ENCODE peak calls at places on chromosomes 4 and X, in six cellular contexts. One of them, this sample, is unnamed.

GRCh38 chrX:19174401-19175025 is 52.2 kb upstream of the ADGRG2 start:
- DNase-seq in ovary: no peak
- DNase-seq in activated T-helper 1 cell treated with Interleukin-2 at 50 U/mL for 16 hours: no peak
- DNase-seq in EH: peak
- DNase-seq in DMS79 treated with DMSO at 0.1 percent for 48 hours: no peak
- DNase-seq in fibroblast of pulmonary artery: peak
- DNase-seq in this sample: no peak

GRCh38 chrX:31499120-31499519 is 427.3 kb upstream of the FTHL17 start:
- DNase-seq in ovary: no peak
- DNase-seq in activated T-helper 1 cell treated with Interleukin-2 at 50 U/mL for 16 hours: no peak
- DNase-seq in EH: peak
- DNase-seq in DMS79 treated with DMSO at 0.1 percent for 48 hours: no peak
- DNase-seq in fibroblast of pulmonary artery: peak
- DNase-seq in this sample: no peak

GRCh38 chr4:17494258-17494657 is 17.6 kb downstream of the QDPR start:
- DNase-seq in ovary: no peak
- DNase-seq in activated T-helper 1 cell treated with Interleukin-2 at 50 U/mL for 16 hours: no peak
- DNase-seq in EH: peak
- DNase-seq in DMS79 treated with DMSO at 0.1 percent for 48 hours: no peak
- DNase-seq in fibroblast of pulmonary artery: peak
- DNase-seq in this sample: no peak

GRCh38 chrX:69503835-69504625 is at the start of gene NALF2:
- DNase-seq in ovary: peak
- DNase-seq in activated T-helper 1 cell treated with Interleukin-2 at 50 U/mL for 16 hours: no peak
- DNase-seq in EH: peak
- DNase-seq in DMS79 treated with DMSO at 0.1 percent for 48 hours: peak
- DNase-seq in fibroblast of pulmonary artery: peak
- DNase-seq in this sample: peak

GRCh38 chr4:156779774-156780173 is 191.8 kb downstream of the PDGFC start:
- DNase-seq in ovary: no peak
- DNase-seq in activated T-helper 1 cell treated with Interleukin-2 at 50 U/mL for 16 hours: no peak
- DNase-seq in EH: peak
- DNase-seq in DMS79 treated with DMSO at 0.1 percent for 48 hours: no peak
- DNase-seq in fibroblast of pulmonary artery: peak
- DNase-seq in this sample: no peak

GRCh38 chr4:165326831-165327210 is 648 bp upstream of the MSMO1 start:
- DNase-seq in ovary: peak
- DNase-seq in activated T-helper 1 cell treated with Interleukin-2 at 50 U/mL for 16 hours: no peak
- DNase-seq in EH: no peak
- DNase-seq in DMS79 treated with DMSO at 0.1 percent for 48 hours: peak
- DNase-seq in fibroblast of pulmonary artery: peak
- DNase-seq in this sample: peak

GRCh38 chr4:187799735-187800134 is 195.8 kb upstream of the ZFP42 start:
- DNase-seq in ovary: no peak
- DNase-seq in activated T-helper 1 cell treated with Interleukin-2 at 50 U/mL for 16 hours: no peak
- DNase-seq in EH: no peak
- DNase-seq in DMS79 treated with DMSO at 0.1 percent for 48 hours: no peak
- DNase-seq in fibroblast of pulmonary artery: no peak
- DNase-seq in this sample: no peak

GRCh38 chrX:9677098-9677739 is 88.4 kb downstream of the GPR143 start:
- DNase-seq in ovary: no peak
- DNase-seq in activated T-helper 1 cell treated with Interleukin-2 at 50 U/mL for 16 hours: no peak
- DNase-seq in EH: peak
- DNase-seq in DMS79 treated with DMSO at 0.1 percent for 48 hours: no peak
- DNase-seq in fibroblast of pulmonary artery: peak
- DNase-seq in this sample: no peak

GRCh38 chr4:149997881-149998421 is 80.3 kb upstream of the DCLK2 start:
- DNase-seq in ovary: no peak
- DNase-seq in activated T-helper 1 cell treated with Interleukin-2 at 50 U/mL for 16 hours: no peak
- DNase-seq in EH: peak
- DNase-seq in DMS79 treated with DMSO at 0.1 percent for 48 hours: peak
- DNase-seq in fibroblast of pulmonary artery: no peak
- DNase-seq in this sample: no peak

GRCh38 chrX:85897376-85898110 is 149.8 kb downstream of the CHM start:
- DNase-seq in ovary: no peak
- DNase-seq in activated T-helper 1 cell treated with Interleukin-2 at 50 U/mL for 16 hours: no peak
- DNase-seq in EH: no peak
- DNase-seq in DMS79 treated with DMSO at 0.1 percent for 48 hours: no peak
- DNase-seq in fibroblast of pulmonary artery: no peak
- DNase-seq in this sample: no peak

GRCh38 chrX:68183612-68184214 is 249.6 kb downstream of the OPHN1 start:
- DNase-seq in ovary: no peak
- DNase-seq in activated T-helper 1 cell treated with Interleukin-2 at 50 U/mL for 16 hours: no peak
- DNase-seq in EH: peak
- DNase-seq in DMS79 treated with DMSO at 0.1 percent for 48 hours: no peak
- DNase-seq in fibroblast of pulmonary artery: peak
- DNase-seq in this sample: no peak

GRCh38 chrX:9180623-9181022 is 146.7 kb upstream of the FAM9B start:
- DNase-seq in ovary: no peak
- DNase-seq in activated T-helper 1 cell treated with Interleukin-2 at 50 U/mL for 16 hours: no peak
- DNase-seq in EH: no peak
- DNase-seq in DMS79 treated with DMSO at 0.1 percent for 48 hours: no peak
- DNase-seq in fibroblast of pulmonary artery: no peak
- DNase-seq in this sample: peak

GRCh38 chr4:38672247-38673071 is 8.5 kb downstream of the KLF3 start:
- DNase-seq in ovary: peak
- DNase-seq in activated T-helper 1 cell treated with Interleukin-2 at 50 U/mL for 16 hours: no peak
- DNase-seq in EH: no peak
- DNase-seq in DMS79 treated with DMSO at 0.1 percent for 48 hours: no peak
- DNase-seq in fibroblast of pulmonary artery: no peak
- DNase-seq in this sample: peak